ENCODE peak calls at places on chromosomes 3 and 15, in eight cellular contexts. N is cardiac muscle cell; I is mammary epithelial cell; C is CD4-positive, CD25-positive, alpha-beta regulatory T cell; Z is mesenchymal stem cell; J is transverse colon; P is CD8-positive, alpha-beta memory T cell; L is A549. M is an unnamed sample.

GRCh38 chr15:38176696-38177095 is 75.9 kb upstream of the SPRED1 start:
- DNase-seq in C (no peak), P (no peak), N (peak; percentile 12), I (no peak), L (no peak), J (no peak), Z (no peak), M (no peak)

GRCh38 chr3:124158174-124158812 is 166.4 kb upstream of the ROPN1 start:
- DNase-seq in C (no peak), N (no peak), L (no peak), P (no peak), I (no peak), J (no peak), Z (no peak), M (no peak)

GRCh38 chr15:49628379-49628778 is 7.5 kb downstream of the DTWD1 start:
- DNase-seq in N (no peak), J (no peak), Z (peak; percentile 37), L (no peak), P (no peak), I (no peak), C (no peak), M (no peak)

GRCh38 chr3:161977063-161977462 is 480.5 kb downstream of the OTOL1 start:
- DNase-seq in N (no peak), L (no peak), C (no peak), I (peak; percentile 8), J (no peak), P (no peak), Z (peak; percentile 70), M (no peak)

GRCh38 chr3:10703875-10704274 is 112.2 kb upstream of the SLC6A11 start:
- DNase-seq in Z (no peak), I (peak; percentile 33), L (no peak), N (peak; percentile 45), J (no peak), P (no peak), C (no peak), M (no peak)

GRCh38 chr3:105747056-105747455 is 121.8 kb downstream of the CBLB start:
- DNase-seq in J (no peak), P (no peak), N (peak; percentile 72), Z (peak; percentile 53), C (no peak), L (peak; percentile 3), I (peak; percentile 41), M (no peak)

GRCh38 chr3:188349276-188349962 is 195.5 kb downstream of the LPP start:
- DNase-seq in P (no peak), J (no peak), C (no peak), I (peak; percentile 25), N (peak; percentile 53), Z (peak; percentile 33), L (no peak), M (no peak)

GRCh38 chr15:79923515-79924169 is 26.8 kb upstream of the MTHFS start:
- DNase-seq in I (peak; percentile 97), C (peak; percentile 97), J (peak; percentile 98), Z (peak; percentile 95), L (peak; percentile 98), N (peak; percentile 98), P (peak; percentile 98), M (peak; percentile 97)

GRCh38 chr3:130725746-130726145 is 20.9 kb downstream of the PIK3R4 start:
- DNase-seq in I (no peak), P (no peak), N (no peak), Z (no peak), L (no peak), C (no peak), J (no peak), M (no peak)

GRCh38 chr3:171813897-171814460 is 3.7 kb upstream of the PLD1 start:
- DNase-seq in J (no peak), P (no peak), Z (peak; percentile 42), I (peak; percentile 38), C (no peak), L (no peak), N (peak; percentile 79), M (no peak)

GRCh38 chr3:42066516-42067181 is 24.5 kb upstream of the TRAK1 start:
- DNase-seq in Z (peak; percentile 89), C (no peak), L (no peak), P (no peak), J (no peak), N (peak; percentile 88), I (no peak), M (no peak)

GRCh38 chr3:171982829-171983228 is 56.5 kb upstream of the FNDC3B start:
- DNase-seq in L (no peak), Z (peak; percentile 52), P (no peak), N (peak; percentile 55), J (no peak), I (no peak), C (no peak), M (no peak)

GRCh38 chr3:184275961-184276910 is at the start of gene ECE2:
- DNase-seq in P (no peak), J (no peak), L (no peak), N (no peak), I (no peak), Z (no peak), C (no peak), M (no peak)

GRCh38 chr3:72112435-72112834 is 327.5 kb upstream of the PROK2 start:
- DNase-seq in Z (no peak), J (no peak), L (no peak), P (no peak), I (no peak), C (no peak), N (no peak), M (no peak)

GRCh38 chr3:140974900-140975299 is 33.3 kb downstream of the SLC25A36 start:
- DNase-seq in P (no peak), N (no peak), I (no peak), C (no peak), L (no peak), J (no peak), Z (no peak), M (no peak)

GRCh38 chr3:5650303-5650702 is 462.8 kb downstream of the EDEM1 start:
- DNase-seq in Z (no peak), L (no peak), C (no peak), N (no peak), J (no peak), P (no peak), I (no peak), M (no peak)

GRCh38 chr3:69051796-69052566 is at the start of gene TMF1:
- DNase-seq in P (peak; percentile 99), Z (peak; percentile 99), N (peak; percentile 99), C (peak; percentile 98), J (peak; percentile 98), I (peak; percentile 98), L (peak; percentile 84), M (peak; percentile 93)

GRCh38 chr3:139520028-139520737 is 19.4 kb downstream of the RBP1 start:
- DNase-seq in C (no peak), N (peak; percentile 50), L (peak; percentile 12), Z (no peak), J (peak; percentile 15), I (peak; percentile 41), P (no peak), M (no peak)

GRCh38 chr3:161854232-161854771 is 357.7 kb downstream of the OTOL1 start:
- DNase-seq in P (no peak), C (no peak), Z (peak; percentile 84), I (peak; percentile 78), J (peak; percentile 45), L (no peak), N (peak; percentile 75), M (no peak)

GRCh38 chr3:29718661-29719065 is 437.8 kb downstream of the RBMS3 start:
- DNase-seq in J (no peak), N (peak; percentile 58), I (peak; percentile 91), Z (no peak), P (no peak), C (no peak), L (no peak), M (no peak)

GRCh38 chr15:51497806-51498205 is 124.8 kb downstream of the DMXL2 start:
- DNase-seq in I (no peak), Z (no peak), N (no peak), J (no peak), C (no peak), P (no peak), L (no peak), M (no peak)

GRCh38 chr3:186166036-186166435 is 57.1 kb upstream of the ETV5 start:
- DNase-seq in J (no peak), L (no peak), C (no peak), I (no peak), Z (peak; percentile 83), P (no peak), N (no peak), M (no peak)

GRCh38 chr15:93182806-93183205 is 93.8 kb upstream of the RGMA start:
- DNase-seq in L (no peak), C (no peak), N (no peak), P (no peak), I (no peak), J (no peak), Z (no peak), M (no peak)

DNA sequence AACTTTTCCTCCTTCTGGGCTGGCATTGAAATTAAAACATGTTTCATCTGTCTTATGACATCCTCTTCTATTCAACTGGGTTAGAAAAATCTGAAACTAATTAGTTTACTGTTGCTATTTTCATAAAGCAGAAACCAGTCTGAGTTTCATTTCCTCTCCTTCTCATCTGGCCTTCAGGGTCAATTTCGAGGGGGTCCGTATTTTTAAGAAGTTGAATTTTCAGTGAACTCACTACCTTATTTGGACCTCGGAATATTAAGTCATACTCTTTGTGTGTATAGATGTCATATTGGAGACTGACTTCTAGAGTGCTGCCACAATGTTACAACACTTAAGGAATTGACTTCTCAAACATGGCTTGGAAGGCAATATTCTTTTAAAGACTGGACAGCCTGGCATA is 485.9 kb downstream of the SQOR start:
- DNase-seq in I (no peak), P (no peak), N (no peak), L (no peak), J (no peak), Z (no peak), C (no peak), M (no peak)
- H3K27ac ChIP-seq in I (no peak overlapping the region), P (no peak overlapping the region), N (no peak overlapping the region), L (no peak overlapping the region), J (no peak overlapping the region), Z (no peak overlapping the region), C (no peak overlapping the region), M (no peak overlapping the region)

DNA sequence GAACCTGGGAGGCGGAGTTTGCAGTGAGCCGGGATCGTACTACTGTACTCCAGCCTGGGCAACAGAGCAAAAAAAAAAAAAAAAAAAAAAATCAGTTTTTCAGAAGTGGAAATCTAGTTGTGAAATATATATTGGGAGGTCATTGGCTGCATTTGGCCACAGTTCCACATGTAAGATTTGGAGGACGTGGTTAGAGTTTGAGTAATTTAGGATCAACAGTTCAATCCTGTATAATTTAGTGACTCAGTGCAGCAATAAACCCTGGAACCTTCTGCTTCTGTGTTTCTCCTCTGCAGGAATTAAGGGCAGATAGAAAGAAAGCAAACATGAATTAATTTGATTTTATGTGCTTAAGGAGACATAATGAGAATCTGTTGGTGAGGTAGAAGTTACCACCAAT is 347.0 kb downstream of the PTPRG start:
- DNase-seq in I (peak; percentile 20), L (no peak), J (no peak), Z (no peak), P (no peak), N (peak; percentile 51), C (no peak), M (no peak)
- H3K4me1 ChIP-seq in I (no peaks in the 10 kb centered on the region), L (no peaks in the 10 kb centered on the region), J (peaks cover 6% of the 10 kb centered on the region), Z (peaks cover 2% of the 10 kb centered on the region), P (no peaks in the 10 kb centered on the region), N (peaks cover 44% of the 10 kb centered on the region), C (no peaks in the 10 kb centered on the region), M (no peaks in the 10 kb centered on the region)

GRCh38 chr3:20125289-20125688 is 60.7 kb downstream of the SGO1 start:
- DNase-seq in N (no peak), I (no peak), L (no peak), Z (no peak), P (no peak), J (no peak), C (no peak), M (no peak)
- H3K27ac ChIP-seq in N (no peak overlapping the region), I (no peak overlapping the region), L (no peak overlapping the region), Z (no peak overlapping the region), P (no peak overlapping the region), J (no peak overlapping the region), C (no peak overlapping the region), M (no peak overlapping the region)

GRCh38 chr3:101847328-101847727 is 2.0 kb upstream of the NFKBIZ start:
- DNase-seq in P (no peak), N (no peak), L (no peak), Z (peak; percentile 16), I (no peak), C (no peak), J (no peak), M (no peak)
- H3K4me1 ChIP-seq in P (peaks cover 11% of the 10 kb centered on the region), N (peaks cover 14% of the 10 kb centered on the region), L (peaks cover 33% of the 10 kb centered on the region), Z (peaks cover 6% of the 10 kb centered on the region), I (peaks cover 11% of the 10 kb centered on the region), C (peaks cover 11% of the 10 kb centered on the region), J (peaks cover 13% of the 10 kb centered on the region), M (peaks cover 52% of the 10 kb centered on the region)